ENCODE peak calls at places on chromosomes 7 and 10, in seven cellular contexts. L, G, X, Q, C, T and U are unnamed samples.

GRCh38 chr10:110408203-110408871 is 89.4 kb upstream of the DUSP5 start:
- DNase-seq in L (no peak), G (no peak), X (no peak), Q (peak; percentile 63), C (no peak), T (no peak), U (peak; percentile 59)

GRCh38 chr7:40151504-40151903 is 16.7 kb downstream of the SUGCT start:
- DNase-seq in L (no peak), G (no peak), X (no peak), Q (no peak), C (no peak), T (no peak), U (no peak)

GRCh38 chr10:124894569-124895215 is 47.2 kb upstream of the ZRANB1 start:
- DNase-seq in L (no peak), G (no peak), X (peak; percentile 16), Q (no peak), C (no peak), T (no peak), U (no peak)

GRCh38 chr7:51256244-51256781 is 60.3 kb downstream of the COBL start:
- DNase-seq in L (no peak), G (no peak), X (no peak), Q (no peak), C (no peak), T (no peak), U (no peak)

GRCh38 chr7:143487566-143487965 is 9.9 kb downstream of the TAS2R41 start:
- DNase-seq in L (no peak), G (no peak), X (peak; percentile 62), Q (peak; percentile 70), C (no peak), T (no peak), U (peak; percentile 51)

GRCh38 chr7:135670179-135670578 is 7.9 kb downstream of the STMP1 start:
- DNase-seq in L (no peak), G (no peak), X (peak; percentile 86), Q (peak; percentile 90), C (no peak), T (no peak), U (peak; percentile 66)

GRCh38 chr10:75191821-75192568 is 18.6 kb upstream of the VDAC2 start:
- DNase-seq in L (peak; percentile 77), G (no peak), X (peak; percentile 97), Q (peak; percentile 95), C (no peak), T (no peak), U (peak; percentile 84)

GRCh38 chr10:22414146-22414545 is 68.8 kb downstream of the SPAG6 start:
- DNase-seq in L (no peak), G (no peak), X (no peak), Q (no peak), C (no peak), T (no peak), U (no peak)

GRCh38 chr7:17307969-17308648 is 9.7 kb downstream of the AHR start:
- DNase-seq in L (no peak), G (no peak), X (no peak), Q (no peak), C (no peak), T (no peak), U (no peak)
- H3K4me3 ChIP-seq in L (no peak overlapping the region), G (no peak overlapping the region), X (no peak overlapping the region), Q (peak overlapping the region; percentile 86), C (no peak overlapping the region), T (no peak overlapping the region), U (no peak overlapping the region)

DNA sequence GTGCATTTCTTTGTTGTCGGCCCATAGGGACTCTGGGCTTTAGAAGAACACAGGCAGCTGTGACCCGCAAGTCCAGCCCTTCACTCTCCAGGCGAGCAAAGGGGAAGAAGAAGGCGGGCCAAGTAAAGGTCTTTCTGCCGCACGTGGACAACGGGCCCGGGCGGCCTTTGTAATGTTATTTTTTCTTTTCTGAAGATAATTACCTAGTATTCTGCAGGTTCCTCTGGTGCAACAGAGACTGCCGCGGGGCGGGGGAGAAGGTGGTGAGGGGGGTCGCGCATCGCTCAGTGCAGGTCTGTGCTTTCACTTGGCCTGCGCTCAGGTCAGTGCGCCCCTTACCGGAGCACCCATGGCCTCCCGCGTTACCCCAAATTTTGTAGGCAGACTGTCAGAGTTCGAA is 7.1 kb upstream of the TBX20 start:
- DNase-seq in L (no peak), G (no peak), X (no peak), Q (no peak), C (no peak), T (no peak), U (no peak)
- H3K27me3 ChIP-seq in L (peaks cover 39% of the 10 kb centered on the region), G (peaks cover 60% of the 10 kb centered on the region), X (peaks cover 65% of the 10 kb centered on the region), Q (peaks cover 49% of the 10 kb centered on the region), C (peaks cover 18% of the 10 kb centered on the region), T (no peaks in the 10 kb centered on the region), U (no peaks in the 10 kb centered on the region)

DNA sequence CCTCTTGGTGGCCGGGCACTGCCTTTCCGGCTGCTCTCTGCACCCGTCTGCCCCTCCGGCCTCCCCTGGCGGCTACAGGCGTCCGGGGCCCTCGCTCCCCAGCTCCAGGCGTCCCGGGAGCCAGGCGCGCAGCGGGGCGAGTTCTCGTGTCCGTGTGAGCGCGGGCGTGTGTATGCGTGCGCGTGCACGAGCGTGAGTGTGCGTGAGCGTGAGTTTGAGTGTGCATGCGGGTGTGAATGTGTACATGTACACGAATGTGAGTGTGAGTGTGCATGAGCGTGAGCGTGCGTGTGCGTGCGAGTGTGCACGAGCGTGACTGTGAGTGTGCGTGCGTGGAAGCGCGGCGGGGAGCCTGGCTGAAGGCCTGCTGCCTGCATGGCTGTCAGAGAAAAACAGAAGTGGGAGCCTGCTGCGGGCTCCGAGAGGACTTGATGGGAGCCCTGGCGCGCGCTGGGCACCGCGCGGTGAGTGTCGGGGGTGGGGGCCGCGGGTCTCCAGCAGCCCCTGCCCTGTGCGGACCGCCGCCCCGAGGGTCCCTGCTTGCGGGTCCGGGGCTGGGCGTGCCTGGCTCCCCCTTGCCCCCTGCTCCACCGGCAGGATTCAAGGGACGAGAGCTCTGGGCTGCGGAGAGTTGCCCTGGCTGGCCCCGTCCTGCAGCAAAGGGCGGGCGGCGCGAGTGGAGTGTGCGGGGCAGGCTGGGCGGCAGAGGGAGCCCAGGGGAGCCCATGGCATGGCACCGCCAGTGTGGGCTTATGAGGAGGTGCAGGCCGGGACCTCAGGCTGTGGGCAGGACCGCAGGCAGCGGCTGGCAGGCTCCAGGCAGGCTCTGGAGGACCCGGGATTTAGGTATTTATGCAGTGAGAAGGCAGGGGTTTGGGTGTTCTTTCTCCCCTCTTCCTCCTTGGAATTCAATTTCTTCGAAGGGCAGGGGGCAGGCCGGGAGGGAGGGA is 75.8 kb upstream of the EN2 start:
- DNase-seq in L (no peak), G (no peak), X (no peak), Q (peak; percentile 23), C (no peak), T (no peak), U (no peak)
- H3K4me3 ChIP-seq in L (no peak overlapping the region), G (peak overlapping the region; percentile 8), X (no peak overlapping the region), Q (no peak overlapping the region), C (no peak overlapping the region), T (no peak overlapping the region), U (no peak overlapping the region)

GRCh38 chr10:30047430-30047829 is 12.0 kb downstream of the JCAD start:
- DNase-seq in L (no peak), G (no peak), X (no peak), Q (no peak), C (no peak), T (no peak), U (no peak)
- H3K27me3 ChIP-seq in L (no peaks in the 10 kb centered on the region), G (peaks cover 11% of the 10 kb centered on the region), X (no peaks in the 10 kb centered on the region), Q (no peaks in the 10 kb centered on the region), C (peaks cover 10% of the 10 kb centered on the region), T (no peaks in the 10 kb centered on the region), U (no peaks in the 10 kb centered on the region)

DNA sequence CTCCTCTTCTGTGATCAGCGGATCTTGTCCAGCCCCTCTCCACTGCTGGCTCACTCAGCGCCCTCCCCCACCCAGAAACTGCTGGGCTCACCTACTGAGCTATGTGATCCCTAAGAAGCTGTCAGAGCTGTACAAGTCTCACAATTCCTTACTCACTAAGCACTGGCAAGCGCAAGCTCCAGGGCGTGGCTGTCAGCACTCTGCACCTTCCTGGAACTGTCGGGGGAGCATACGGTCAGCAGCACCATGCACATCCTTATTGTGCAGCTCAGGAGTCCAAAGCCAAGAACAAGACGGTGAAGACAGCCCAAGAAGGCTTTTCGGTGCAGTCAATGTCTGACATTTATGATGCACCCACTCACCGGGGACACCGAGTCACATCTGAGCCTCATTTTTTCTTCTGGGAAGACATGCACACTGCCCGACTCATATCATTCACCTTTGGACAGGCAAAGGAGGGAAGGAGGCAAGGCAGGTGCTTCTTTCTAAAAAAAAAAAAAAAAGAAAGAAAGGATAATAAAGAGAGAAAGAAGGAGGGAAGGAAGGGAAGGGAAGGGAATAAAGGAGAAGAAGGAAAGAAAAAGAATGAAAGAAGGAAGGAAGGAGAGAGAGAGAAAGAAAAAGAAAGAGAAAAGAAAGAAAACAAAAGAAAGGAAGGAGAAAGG is 56.3 kb downstream of the ASB13 start:
- DNase-seq in L (no peak), G (no peak), X (no peak), Q (peak; percentile 51), C (no peak), T (no peak), U (peak; percentile 45)
- H3K4me3 ChIP-seq in L (no peak overlapping the region), G (no peak overlapping the region), X (no peak overlapping the region), Q (peak overlapping the region; percentile 24), C (no peak overlapping the region), T (no peak overlapping the region), U (no peak overlapping the region)

GRCh38 chr7:151384352-151384697 is 25.5 kb downstream of the WDR86 start:
- DNase-seq in L (no peak), G (no peak), X (no peak), Q (no peak), C (no peak), T (no peak), U (no peak)
- H3K27me3 ChIP-seq in L (peaks cover 15% of the 10 kb centered on the region), G (no peaks in the 10 kb centered on the region), X (peaks cover 48% of the 10 kb centered on the region), Q (peaks cover 28% of the 10 kb centered on the region), C (peaks cover 2% of the 10 kb centered on the region), T (no peaks in the 10 kb centered on the region), U (no peaks in the 10 kb centered on the region)